ENCODE peak calls at places on chromosomes 2 and 18, in four cellular contexts. Z is A673, P is Peyer's patch, R is Calu3. G is an unnamed sample.

GRCh38 chr2:186641807-186642321 is 52.0 kb upstream of the FAM171B start:
- DNase-seq in R (peak; percentile 51), P (no peak), Z (peak; percentile 75), G (peak; percentile 25)

GRCh38 chr18:53567935-53568574 is 656.4 kb downstream of the MBD2 start:
- DNase-seq in P (no peak), R (no peak), Z (peak; percentile 71), G (no peak)

GRCh38 chr2:74205586-74205985 is 7.2 kb downstream of the MTHFD2 start:
- DNase-seq in Z (no peak), P (peak; percentile 48), R (peak; percentile 57), G (peak; percentile 82)

GRCh38 chr2:227414846-227415245 is 27.1 kb upstream of the SCYGR1 start:
- DNase-seq in Z (no peak), R (no peak), P (no peak), G (no peak)

GRCh38 chr2:11330457-11331142 is 13.8 kb downstream of the ROCK2 start:
- DNase-seq in P (no peak), R (no peak), Z (no peak), G (no peak)

GRCh38 chr2:207334631-207335371 is 169.1 kb upstream of the KLF7 start:
- DNase-seq in P (no peak), R (no peak), Z (peak; percentile 67), G (no peak)

GRCh38 chr18:9841752-9842151 is 44.0 kb upstream of the TXNDC2 start:
- DNase-seq in R (no peak), Z (no peak), P (no peak), G (no peak)

GRCh38 chr2:85994897-85995647 is 106.3 kb upstream of the ST3GAL5 start:
- DNase-seq in Z (no peak), P (no peak), R (no peak), G (no peak)

GRCh38 chr2:234880551-234881211 is 71.1 kb upstream of the SH3BP4 start:
- DNase-seq in Z (no peak), R (peak; percentile 48), P (no peak), G (peak; percentile 43)

GRCh38 chr2:176653856-176654443 is 384.7 kb downstream of the MTX2 start:
- DNase-seq in R (peak; percentile 75), Z (peak; percentile 98), P (peak; percentile 20), G (peak; percentile 60)

GRCh38 chr2:62578837-62579640 is 73.0 kb upstream of the TMEM17 start:
- DNase-seq in P (no peak), R (peak; percentile 71), Z (no peak), G (peak; percentile 28)

GRCh38 chr2:20370191-20370590 is 19.5 kb upstream of the PUM2 start:
- DNase-seq in R (no peak), P (no peak), Z (no peak), G (no peak)

GRCh38 chr2:181341855-181342594 is 115.2 kb upstream of the ITGA4 start:
- DNase-seq in P (no peak), R (no peak), Z (no peak), G (no peak)

GRCh38 chr18:42274488-42275137 is 319.6 kb downstream of the PIK3C3 start:
- DNase-seq in R (no peak), Z (peak; percentile 74), P (no peak), G (no peak)

GRCh38 chr18:11981633-11982366 is 493 bp downstream of the IMPA2 start:
- DNase-seq in Z (no peak), P (peak; percentile 31), R (peak; percentile 58), G (peak; percentile 67)

DNA sequence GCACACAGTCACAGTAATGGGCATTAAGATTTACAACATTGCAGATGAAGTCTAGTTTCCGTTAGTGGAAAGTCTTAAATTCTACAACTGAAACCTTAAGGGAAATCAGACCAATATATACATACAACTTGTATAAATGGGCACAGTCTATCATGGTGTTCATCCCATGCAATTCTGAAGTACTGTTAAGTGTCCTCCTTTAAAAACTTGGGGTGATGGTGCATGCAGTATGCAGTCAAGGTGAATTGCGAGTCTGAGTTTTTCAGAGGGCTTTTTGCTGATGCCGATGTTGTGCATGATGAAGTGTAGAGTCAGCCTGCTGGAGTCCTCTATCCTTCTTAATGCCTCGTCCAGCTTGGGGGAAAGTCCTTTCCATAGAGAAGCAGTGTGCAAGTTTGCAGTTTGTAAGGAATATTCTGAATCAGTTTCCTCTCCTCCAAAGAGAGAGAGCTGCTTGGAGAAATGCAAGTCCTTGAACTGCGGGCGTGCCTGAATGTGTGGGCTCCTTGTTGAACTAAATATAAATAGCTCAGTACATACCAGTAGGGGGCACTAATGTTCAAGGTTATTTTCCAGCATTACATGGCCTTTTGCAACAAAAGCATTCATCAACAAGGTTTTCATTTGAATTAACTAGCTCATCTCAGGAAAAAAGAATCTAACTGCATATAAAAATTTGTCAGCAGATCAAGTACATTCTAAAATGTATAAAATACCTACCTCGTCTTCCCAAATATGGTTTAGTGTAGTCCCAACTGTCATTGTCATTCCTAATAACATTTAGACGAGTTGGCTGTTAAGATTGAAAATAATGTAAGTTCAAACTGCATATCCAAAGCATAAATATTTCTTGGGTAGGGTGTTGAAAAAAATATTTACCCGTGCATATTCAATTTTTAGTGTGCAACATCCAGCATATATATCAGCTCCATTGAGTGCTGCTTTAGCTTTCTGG is 21.3 kb downstream of the HNRNPLL start:
- DNase-seq in R (peak; percentile 30), Z (peak; percentile 87), P (no peak), G (peak; percentile 43)
- TF ChIP-seq CTCF in R (peak; percentile 52), Z (peak; percentile 76), P (peak; percentile 83), G (peak; percentile 80)

GRCh38 chr2:107645586-107645985 is 181.1 kb upstream of the RGPD4 start:
- DNase-seq in R (no peak), P (no peak), Z (no peak), G (no peak)

GRCh38 chr2:107648781-107649413 is 177.8 kb upstream of the RGPD4 start:
- DNase-seq in R (no peak), P (no peak), Z (no peak), G (no peak)
- TF ChIP-seq CTCF in R (no peak), P (no peak), Z (no peak), G (no peak)

DNA sequence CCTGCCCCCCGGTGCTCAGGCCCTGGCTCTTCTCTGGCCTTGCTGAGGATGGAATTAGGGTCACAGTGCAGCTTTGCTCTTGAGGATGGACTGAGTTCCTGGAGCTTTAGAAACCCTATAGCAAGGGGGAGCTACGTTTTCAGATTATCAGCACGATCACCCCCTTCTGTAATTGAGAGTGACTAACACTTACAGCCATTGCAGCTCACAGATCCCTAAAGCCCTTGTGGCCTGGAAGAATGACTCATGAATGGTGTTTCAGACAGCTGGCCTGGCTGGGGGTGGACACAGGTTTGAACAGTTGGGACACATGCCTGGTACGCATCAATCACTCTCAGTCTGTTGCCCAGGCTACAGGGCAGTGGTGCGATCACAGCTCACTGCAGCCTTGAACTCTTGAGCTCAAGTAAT is 79.7 kb upstream of the IGFBP5 start:
- DNase-seq in P (no peak), R (peak; percentile 32), Z (no peak), G (no peak)
- TF ChIP-seq CTCF in P (no peak), R (no peak), Z (no peak), G (no peak)

GRCh38 chr18:76480913-76481312 is 14.1 kb downstream of the ZNF516 start:
- DNase-seq in P (no peak), R (no peak), Z (no peak), G (no peak)
- TF ChIP-seq CTCF in P (no peak), R (peak; percentile 34), Z (peak; percentile 23), G (no peak)

DNA sequence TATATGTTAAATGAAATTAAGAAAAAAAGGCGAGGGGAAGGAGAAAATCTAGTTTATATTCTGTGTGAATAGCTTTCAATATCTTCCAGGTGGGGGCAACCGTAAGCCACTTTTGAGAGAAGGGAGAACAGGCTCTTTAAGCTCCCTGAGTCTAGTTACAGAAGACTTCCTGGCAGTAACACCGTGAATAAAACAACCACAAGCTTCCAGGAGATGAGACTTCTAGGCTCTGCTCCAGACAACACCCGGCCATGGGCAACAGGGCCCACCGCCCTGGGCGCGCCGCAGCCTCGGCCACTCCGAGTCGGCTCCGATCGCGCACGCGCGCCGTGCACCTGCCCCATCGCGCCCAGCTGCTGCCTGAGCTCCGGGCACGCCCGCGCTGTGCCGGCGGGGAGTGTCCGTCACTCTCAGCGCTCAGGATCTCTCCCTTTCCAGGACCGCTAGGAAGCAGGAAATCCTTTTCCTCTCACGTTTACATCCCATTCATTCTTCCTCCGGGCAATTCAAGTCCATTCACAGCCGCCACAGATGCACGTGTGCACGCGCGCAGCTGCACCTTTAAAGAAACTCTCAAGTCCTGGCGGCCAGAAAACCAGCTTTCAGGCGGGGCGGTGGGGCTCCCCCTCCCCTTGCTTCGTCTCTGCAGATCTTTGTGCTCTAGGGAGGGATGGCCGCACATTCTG is 19.4 kb upstream of the PAX3 start:
- DNase-seq in P (no peak), Z (peak; percentile 86), R (peak; percentile 85), G (peak; percentile 82)
- TF ChIP-seq CTCF in P (peak; percentile 69), Z (peak; percentile 70), R (peak; percentile 32), G (peak; percentile 44)

DNA sequence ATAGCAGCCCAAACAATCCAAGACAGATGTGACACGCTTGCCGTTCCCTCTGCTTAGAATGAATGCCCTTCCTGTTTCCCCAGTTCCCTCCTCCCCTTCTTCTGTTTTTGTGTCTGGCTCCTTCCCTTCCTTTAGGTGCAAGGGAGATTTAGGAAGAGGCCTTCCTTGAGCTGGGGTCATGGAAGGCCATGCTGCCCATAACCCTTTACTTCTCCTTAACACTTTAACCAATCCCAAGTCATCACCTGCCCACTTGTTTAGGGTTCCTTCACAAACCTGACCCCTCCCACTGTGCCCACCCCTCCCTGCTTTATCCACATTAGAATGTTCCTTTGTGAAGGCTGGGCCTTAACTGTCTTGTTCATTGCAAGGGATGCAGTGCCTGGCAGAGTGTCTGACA is 24.9 kb downstream of the TMEM247 start:
- DNase-seq in P (no peak), R (no peak), Z (no peak), G (no peak)
- TF ChIP-seq CTCF in P (no peak), R (no peak), Z (no peak), G (no peak)

GRCh38 chr2:102251042-102251848 is 60.1 kb upstream of the IL1RL1 start:
- DNase-seq in Z (peak; percentile 46), P (no peak), R (peak; percentile 81), G (peak; percentile 81)
- TF ChIP-seq CTCF in Z (peak; percentile 64), P (peak; percentile 50), R (peak; percentile 81), G (peak; percentile 74)

GRCh38 chr2:158457826-158458616 is 1.3 kb downstream of the PKP4 start:
- DNase-seq in R (peak; percentile 93), P (peak; percentile 56), Z (peak; percentile 69), G (peak; percentile 85)
- TF ChIP-seq CTCF in R (peak; percentile 27), P (peak; percentile 67), Z (peak; percentile 22), G (no peak)

DNA sequence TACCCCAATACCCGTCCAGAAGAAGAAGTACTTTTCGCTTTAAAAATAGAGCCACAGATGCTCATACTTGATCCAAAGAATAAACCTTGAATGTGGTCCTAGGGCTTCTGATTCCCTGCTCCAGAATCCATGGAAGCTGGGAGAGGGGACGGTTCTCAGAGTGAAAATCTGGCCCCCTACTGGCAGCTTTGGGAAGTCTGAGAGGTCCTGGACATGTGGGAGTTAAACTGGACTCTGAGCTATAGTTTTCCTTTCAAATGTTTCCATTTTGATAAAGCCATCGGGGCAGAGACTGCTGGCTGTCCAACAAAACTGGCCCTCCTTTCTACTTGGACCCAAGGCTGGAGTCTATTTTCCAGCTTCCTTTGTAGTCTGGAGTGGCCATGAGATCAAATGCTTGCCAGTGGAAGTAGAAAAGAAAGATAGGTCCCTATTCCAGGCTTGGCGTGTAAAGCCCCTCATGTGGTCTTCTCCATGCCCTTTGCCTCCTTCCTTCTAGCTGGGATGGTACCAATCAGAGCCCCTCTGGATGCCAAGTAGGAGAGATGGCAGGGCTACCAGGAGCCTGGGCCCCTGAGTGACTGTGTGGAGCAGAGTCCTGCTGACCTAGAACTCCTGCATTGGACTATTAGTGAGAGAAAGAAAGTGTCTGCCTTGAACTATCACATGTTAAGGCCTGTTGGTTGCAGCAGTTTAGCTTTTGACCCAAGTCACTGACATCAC is 37.7 kb upstream of the TBC1D8 start:
- DNase-seq in P (no peak), Z (peak; percentile 59), R (peak; percentile 36), G (peak; percentile 68)
- TF ChIP-seq CTCF in P (peak; percentile 21), Z (peak; percentile 74), R (no peak), G (peak; percentile 40)

G was measured in colonic mucosa.